ENCODE peak calls at places on chromosomes 5 and 9, in five cellular contexts. G, F, A, J and Z are unnamed samples.
A peak's percentile ranks its signal among the peaks of the same experiment; 100 is the strongest.

GRCh38 chr9:129336601-129337286 is 158.7 kb upstream of the IER5L start:
- DNase-seq in J (no peak), G (no peak), A (no peak), F (no peak), Z (peak; percentile 85)

GRCh38 chr9:129405089-129405830 is 215.6 kb downstream of the C9orf50 start:
- DNase-seq in A (no peak), J (no peak), F (peak; percentile 34), G (no peak), Z (no peak)

GRCh38 chr5:152246401-152246800 is 158.7 kb downstream of the NMUR2 start:
- DNase-seq in A (no peak), J (no peak), G (no peak), F (no peak), Z (peak; percentile 63)

GRCh38 chr5:140131967-140132409 is 6.3 kb downstream of the IGIP start:
- DNase-seq in A (peak; percentile 62), G (no peak), F (peak; percentile 73), J (peak; percentile 94), Z (peak; percentile 46)

GRCh38 chr5:177338251-177339106 is 13.0 kb downstream of the LMAN2 start:
- DNase-seq in G (no peak), F (no peak), A (no peak), J (no peak), Z (no peak)

GRCh38 chr5:37211661-37212060 is 37.5 kb downstream of the CPLANE1 start:
- DNase-seq in A (no peak), G (no peak), F (no peak), J (no peak), Z (no peak)

GRCh38 chr9:120894404-120895226 is 17.6 kb upstream of the PHF19 start:
- DNase-seq in J (no peak), G (no peak), F (peak; percentile 69), A (no peak), Z (no peak)

GRCh38 chr5:90546216-90546837 is 12.3 kb upstream of the ADGRV1 start:
- DNase-seq in G (no peak), J (no peak), A (no peak), F (no peak), Z (no peak)

GRCh38 chr9:35689601-35690446 is at the start of gene TPM2:
- DNase-seq in J (no peak), F (peak; percentile 90), G (no peak), A (peak; percentile 45), Z (no peak)

GRCh38 chr5:96628406-96628805 is 33.8 kb upstream of the CAST start:
- DNase-seq in A (no peak), G (no peak), J (no peak), F (no peak), Z (no peak)

GRCh38 chr5:125699860-125700259 is 723.3 kb upstream of the GRAMD2B start:
- DNase-seq in J (no peak), F (no peak), G (no peak), A (no peak), Z (no peak)

GRCh38 chr5:151694035-151694485 is 7.3 kb upstream of the SPARC start:
- DNase-seq in J (no peak), A (no peak), G (no peak), F (no peak), Z (no peak)

GRCh38 chr5:57575839-57576238 is 93.2 kb upstream of the ACTBL2 start:
- DNase-seq in J (no peak), A (no peak), G (no peak), F (no peak), Z (no peak)

GRCh38 chr9:95477441-95477840 is 39.3 kb downstream of the PTCH1 start:
- DNase-seq in J (no peak), A (no peak), F (no peak), G (no peak), Z (no peak)

GRCh38 chr9:38707885-38708640 is 11.9 kb downstream of the FAM240B start:
- DNase-seq in F (no peak), J (no peak), A (no peak), G (peak; percentile 24), Z (peak; percentile 64)

GRCh38 chr9:112338561-112338960 is 5.1 kb upstream of the PTBP3 start:
- DNase-seq in G (no peak), F (no peak), A (no peak), J (no peak), Z (no peak)

GRCh38 chr9:115673599-115673998 is 480.0 kb upstream of the PAPPA start:
- DNase-seq in F (no peak), G (no peak), A (no peak), J (no peak), Z (no peak)

GRCh38 chr5:43096916-43097315 is 23.8 kb upstream of the ZNF131 start:
- DNase-seq in A (no peak), F (no peak), J (no peak), G (no peak), Z (no peak)

GRCh38 chr9:93684806-93685553 is 108.6 kb downstream of the PHF2 start:
- DNase-seq in A (no peak), J (no peak), F (peak; percentile 15), G (peak; percentile 17), Z (no peak)

GRCh38 chr5:72525816-72526215 is 18.6 kb upstream of the ZNF366 start:
- DNase-seq in A (peak; percentile 32), F (no peak), G (no peak), J (peak; percentile 45), Z (no peak)

GRCh38 chr5:53923969-53924876 is 363.8 kb downstream of the NDUFS4 start:
- DNase-seq in J (no peak), F (no peak), G (no peak), A (no peak), Z (no peak)

GRCh38 chr5:171721469-171721868 is 64.1 kb upstream of the SMIM23 start:
- DNase-seq in J (no peak), F (no peak), A (no peak), G (no peak), Z (no peak)